ENCODE peak calls at places on chromosomes 13 and 19, in four cellular contexts. G, J, Q and E are unnamed samples.

GRCh38 chr19:7994923-7995682 is 10.3 kb downstream of the ELAVL1 start:
- DNase-seq in Q (no peak), J (no peak), G (no peak), E (no peak)

GRCh38 chr19:49473868-49474544 is at the start of gene FLT3LG:
- DNase-seq in J (peak), Q (peak), G (peak), E (peak)

GRCh38 chr13:46160474-46161066 is 21.4 kb downstream of the LCP1 start:
- DNase-seq in G (no peak), Q (peak), J (peak), E (no peak)

GRCh38 chr13:98476538-98476966 is 100.4 kb downstream of the STK24 start:
- DNase-seq in G (peak), J (peak), Q (no peak), E (peak)

GRCh38 chr19:18007939-18008673 is at the start of gene ARRDC2:
- DNase-seq in G (peak), Q (peak), J (peak), E (peak)

GRCh38 chr13:93624371-93624777 is 397.8 kb downstream of the GPC6 start:
- DNase-seq in G (no peak), J (no peak), Q (no peak), E (no peak)

GRCh38 chr19:52963229-52963760 is 614 bp upstream of the ZNF816 start:
- DNase-seq in Q (no peak), G (peak), J (peak), E (peak)

GRCh38 chr19:55528030-55528801 is 8.7 kb downstream of the SBK2 start:
- DNase-seq in Q (peak), G (no peak), J (no peak), E (no peak)

GRCh38 chr13:50200988-50201387 is 185.7 kb downstream of the KCNRG start:
- DNase-seq in J (no peak), G (no peak), Q (no peak), E (no peak)

GRCh38 chr13:95233026-95233635 is 68.1 kb downstream of the ABCC4 start:
- DNase-seq in Q (no peak), J (no peak), G (no peak), E (no peak)

GRCh38 chr19:29076963-29077362 is 136.0 kb downstream of the UQCRFS1 start:
- DNase-seq in Q (no peak), G (no peak), J (no peak), E (no peak)

GRCh38 chr19:3665681-3666544 is 34.4 kb downstream of the PIP5K1C start:
- DNase-seq in J (peak), Q (peak), G (peak), E (peak)

GRCh38 chr13:25455146-25455545 is 83.4 kb downstream of the ATP8A2 start:
- DNase-seq in J (no peak), Q (no peak), G (no peak), E (no peak)

GRCh38 chr13:45219938-45220375 is 19.1 kb upstream of the KCTD4 start:
- DNase-seq in G (no peak), J (no peak), Q (no peak), E (no peak)

GRCh38 chr19:50328257-50329145 is 676 bp downstream of the KCNC3 start:
- DNase-seq in J (no peak), G (peak), Q (no peak), E (peak)

GRCh38 chr19:2057484-2058469 is 6.7 kb upstream of the MKNK2 start:
- DNase-seq in G (no peak), Q (no peak), J (no peak), E (no peak)

GRCh38 chr13:110361365-110361911 is 54.4 kb downstream of the COL4A2 start:
- DNase-seq in Q (no peak), G (no peak), J (no peak), E (no peak)

GRCh38 chr13:90800082-90800746 is 547.3 kb upstream of the MIR17HG start:
- DNase-seq in G (no peak), J (no peak), Q (no peak), E (no peak)

GRCh38 chr13:75705395-75705794 is 69.3 kb downstream of the LMO7 start:
- DNase-seq in J (no peak), Q (no peak), G (no peak), E (no peak)

GRCh38 chr13:97339019-97339988 is 94.7 kb upstream of the RAP2A start:
- DNase-seq in Q (no peak), J (no peak), G (no peak), E (no peak)

GRCh38 chr19:11381535-11382369 is 2.4 kb downstream of the EPOR start:
- DNase-seq in Q (no peak), J (peak), G (peak), E (peak)

GRCh38 chr13:110420626-110421025 is 113.5 kb downstream of the COL4A2 start:
- DNase-seq in J (no peak), G (no peak), Q (no peak), E (no peak)

GRCh38 chr13:111845621-111846351 is 221.2 kb upstream of the SOX1 start:
- DNase-seq in G (no peak), Q (no peak), J (no peak), E (no peak)

GRCh38 chr13:20824762-20825161 is 51.0 kb upstream of the EEF1AKMT1 start:
- DNase-seq in J (no peak), G (no peak), Q (no peak), E (no peak)

GRCh38 chr19:38736036-38736412 is 8.2 kb downstream of the CAPN12 start:
- DNase-seq in G (peak), Q (no peak), J (peak), E (peak)

GRCh38 chr19:45136507-45137178 is 24.1 kb downstream of the NKPD1 start:
- DNase-seq in G (no peak), Q (no peak), J (peak), E (no peak)

GRCh38 chr19:16349551-16350171 is 25.0 kb downstream of the KLF2 start:
- DNase-seq in J (no peak), Q (no peak), G (no peak), E (no peak)

GRCh38 chr13:35927554-35927953 is 203.6 kb downstream of the DCLK1 start:
- DNase-seq in J (no peak), Q (no peak), G (no peak), E (no peak)

GRCh38 chr13:32917504-32917903 is 98.7 kb upstream of the KL start:
- DNase-seq in G (peak), Q (no peak), J (no peak), E (peak)

GRCh38 chr13:100266026-100266425 is 177.1 kb downstream of the PCCA start:
- DNase-seq in J (no peak), Q (no peak), G (no peak), E (no peak)

GRCh38 chr19:18991050-18991449 is 42.3 kb downstream of the SUGP2 start:
- DNase-seq in Q (no peak), G (no peak), J (no peak), E (no peak)

GRCh38 chr13:40087021-40088002 is 431.9 kb downstream of the COG6 start:
- DNase-seq in G (no peak), Q (no peak), J (no peak), E (no peak)

GRCh38 chr13:75864718-75865117 is 228.6 kb downstream of the LMO7 start:
- DNase-seq in G (no peak), J (no peak), Q (no peak), E (no peak)

GRCh38 chr13:67224148-67224846 is 5.8 kb downstream of the PCDH9 start:
- DNase-seq in G (peak), Q (peak), J (peak), E (peak)

GRCh38 chr19:584240-585001 is 5.3 kb upstream of the HCN2 start:
- DNase-seq in Q (peak), G (peak), J (peak), E (peak)